ENCODE peak calls at places on chromosome 10, in ten cellular contexts. V is iPS DF 19.7; Z is activated effector memory CD4-positive, alpha-beta T cell treated with anti-CD3 and anti-CD28 coated beads, Interleukin-2, amount 50 U/mL, for 16 hours; S is activated CD8-positive, alpha-beta T cell treated with anti-CD3 and anti-CD28 coated beads, Interleukin-2, amount 10 ng/mL, durations not matched to agents 7 days and 5 days; J is activated naive CD4-positive, alpha-beta T cell treated with Interleukin-2 at 50 U/mL for 16 hours; T is endothelial cell; Y is NCI-H1436 treated with DMSO at 0.1 percent for 48 hours; D is stimulated activated CD4-positive, alpha-beta T cell treated with anti-CD3 and anti-CD28 coated beads, Interleukin-2, amount 100 ng/mL, for 48 hours; H is Kasumi-1; X is H7. A is an unnamed sample.

GRCh38 chr10:35371731-35372130 is 35.4 kb downstream of the CCNY start:
- DNase-seq in Y (no peak), H (no peak), X (no peak), S (no peak), J (no peak), V (no peak), Z (no peak), D (no peak), T (no peak), A (no peak)

GRCh38 chr10:75599875-75600648 is 168.6 kb downstream of the LRMDA start:
- DNase-seq in V (peak; percentile 15), S (no peak), H (no peak), Y (no peak), D (no peak), Z (no peak), J (no peak), T (no peak), X (peak; percentile 43), A (no peak)

GRCh38 chr10:85919358-85920022 is 447.1 kb downstream of the GRID1 start:
- DNase-seq in Z (no peak), T (no peak), V (no peak), X (no peak), S (no peak), H (no peak), D (no peak), J (no peak), Y (no peak), A (no peak)

GRCh38 chr10:22475857-22476600 is 130.7 kb downstream of the SPAG6 start:
- DNase-seq in T (peak; percentile 31), J (peak; percentile 26), X (peak; percentile 80), Y (no peak), V (no peak), H (no peak), Z (no peak), D (peak; percentile 17), S (peak; percentile 40), A (no peak)

GRCh38 chr10:58643029-58643428 is 130.4 kb downstream of the BICC1 start:
- DNase-seq in T (no peak), X (no peak), Z (no peak), Y (no peak), J (no peak), V (no peak), H (no peak), D (no peak), S (no peak), A (no peak)

GRCh38 chr10:88023676-88024075 is 160.3 kb downstream of the PTEN start:
- DNase-seq in Y (no peak), S (no peak), X (no peak), J (no peak), T (no peak), D (no peak), Z (no peak), V (no peak), H (no peak), A (no peak)

GRCh38 chr10:12907651-12908050 is 93.9 kb downstream of the CCDC3 start:
- DNase-seq in T (no peak), J (no peak), X (no peak), Y (no peak), S (no peak), D (no peak), V (no peak), Z (no peak), H (no peak), A (peak; percentile 79)

GRCh38 chr10:6348091-6348862 is 145.5 kb downstream of the PFKFB3 start:
- DNase-seq in J (peak; percentile 84), V (no peak), Y (no peak), D (peak; percentile 68), T (no peak), H (peak; percentile 95), X (no peak), S (peak; percentile 91), Z (peak; percentile 92), A (no peak)

GRCh38 chr10:59971915-59972314 is 65.6 kb upstream of the CCDC6 start:
- DNase-seq in V (no peak), S (no peak), Y (no peak), H (no peak), Z (no peak), X (no peak), D (no peak), T (no peak), J (no peak), A (peak; percentile 56)

GRCh38 chr10:125779403-125780327 is 4.0 kb upstream of the MMP21 start:
- DNase-seq in J (no peak), Z (peak; percentile 39), D (no peak), H (no peak), Y (no peak), X (no peak), T (no peak), V (no peak), S (no peak), A (no peak)